ENCODE peak calls at places on chromosome 4, in seven cellular contexts. J, B, M, Z, L, T and S are unnamed samples.

GRCh38 chr4:176102414-176102813 is 36.8 kb downstream of the WDR17 start:
- DNase-seq in J (peak), B (no peak), M (no peak), Z (no peak), L (no peak), T (no peak), S (no peak)

GRCh38 chr4:53693909-53694308 is 102.6 kb upstream of the LNX1 start:
- DNase-seq in J (peak), B (no peak), M (no peak), Z (no peak), L (no peak), T (no peak), S (no peak)

GRCh38 chr4:184911310-184911709 is 85.5 kb upstream of the ACSL1 start:
- DNase-seq in J (peak), B (no peak), M (no peak), Z (peak), L (no peak), T (no peak), S (no peak)

GRCh38 chr4:72295966-72296557 is 264.3 kb downstream of the NPFFR2 start:
- DNase-seq in J (peak), B (peak), M (no peak), Z (peak), L (no peak), T (no peak), S (no peak)

GRCh38 chr4:5399790-5400421 is 308.5 kb downstream of the EVC2 start:
- DNase-seq in J (no peak), B (peak), M (no peak), Z (peak), L (no peak), T (peak), S (no peak)

GRCh38 chr4:4329496-4329895 is 39.4 kb downstream of the ZBTB49 start:
- DNase-seq in J (no peak), B (no peak), M (no peak), Z (no peak), L (no peak), T (no peak), S (no peak)

GRCh38 chr4:182826391-182826790 is 90.8 kb downstream of the DCTD start:
- DNase-seq in J (no peak), B (no peak), M (no peak), Z (no peak), L (no peak), T (no peak), S (no peak)

GRCh38 chr4:44522761-44523445 is 74.3 kb upstream of the KCTD8 start:
- DNase-seq in J (no peak), B (no peak), M (no peak), Z (no peak), L (no peak), T (no peak), S (no peak)

GRCh38 chr4:174120446-174121142 is 162.9 kb downstream of the FBXO8 start:
- DNase-seq in J (peak), B (peak), M (peak), Z (peak), L (peak), T (peak), S (peak)

GRCh38 chr4:95013236-95013635 is 255.5 kb downstream of the BMPR1B start:
- DNase-seq in J (no peak), B (no peak), M (no peak), Z (no peak), L (no peak), T (no peak), S (no peak)

GRCh38 chr4:76198411-76199237 is 15.0 kb downstream of the SCARB2 start:
- DNase-seq in J (peak), B (peak), M (peak), Z (peak), L (no peak), T (peak), S (peak)

GRCh38 chr4:14091966-14092365 is 464.4 kb upstream of the BOD1L1 start:
- DNase-seq in J (no peak), B (no peak), M (no peak), Z (peak), L (no peak), T (no peak), S (no peak)

GRCh38 chr4:948101-948935 is 16.1 kb downstream of the TMEM175 start:
- DNase-seq in J (no peak), B (no peak), M (no peak), Z (no peak), L (no peak), T (no peak), S (no peak)